ENCODE peak calls at places on chromosomes 7 and 10, in eight cellular contexts. T is activated CD8-positive, alpha-beta memory T cell treated with anti-CD3 and anti-CD28 coated beads for 1 hour; X is NCI-H1105; N is GM13976; H is naive thymus-derived CD8-positive, alpha-beta T cell; J is adipocyte; I is Right ventricle myocardium superior; D is fibroblast of pulmonary artery. Z is an unnamed sample.

GRCh38 chr7:103955985-103956384 is 33.5 kb downstream of the RELN start:
- DNase-seq in T (no peak), X (no peak), N (no peak), H (no peak), J (no peak), I (no peak), D (no peak), Z (no peak)

GRCh38 chr10:90227259-90227658 is 525.9 kb downstream of the KIF20B start:
- DNase-seq in T (no peak), X (no peak), N (no peak), H (no peak), J (peak; percentile 42), I (no peak), D (peak; percentile 68), Z (no peak)

GRCh38 chr7:68176974-68177373 is 1180.3 kb downstream of the TYW1 start:
- DNase-seq in T (no peak), X (peak; percentile 12), N (peak; percentile 36), H (no peak), J (peak; percentile 75), I (no peak), D (peak; percentile 58), Z (no peak)

GRCh38 chr7:12436126-12436525 is 32.5 kb upstream of the VWDE start:
- DNase-seq in T (no peak), X (no peak), N (no peak), H (no peak), J (no peak), I (no peak), D (no peak), Z (no peak)

GRCh38 chr7:1814089-1814811 is 144.2 kb downstream of the ELFN1 start:
- DNase-seq in T (no peak), X (no peak), N (no peak), H (no peak), J (no peak), I (no peak), D (no peak), Z (peak; percentile 68)

GRCh38 chr10:98745645-98746044 is 298.9 kb upstream of the HPS1 start:
- DNase-seq in T (no peak), X (no peak), N (peak; percentile 12), H (no peak), J (no peak), I (no peak), D (no peak), Z (no peak)

GRCh38 chr7:156640949-156641485 is 443 bp downstream of the RNF32 start:
- DNase-seq in T (peak; percentile 13), X (no peak), N (no peak), H (peak; percentile 37), J (peak; percentile 50), I (no peak), D (peak; percentile 28), Z (no peak)

GRCh38 chr7:111752022-111752582 is 189.8 kb upstream of the IMMP2L start:
- DNase-seq in T (no peak), X (no peak), N (peak; percentile 60), H (peak; percentile 37), J (peak; percentile 81), I (peak; percentile 69), D (peak; percentile 78), Z (peak; percentile 68)

GRCh38 chr10:3043512-3044368 is 23.6 kb upstream of the PFKP start:
- DNase-seq in T (no peak), X (peak; percentile 2), N (peak; percentile 77), H (peak; percentile 35), J (peak; percentile 91), I (peak; percentile 75), D (peak; percentile 79), Z (peak; percentile 81)

GRCh38 chr7:116511552-116512523 is 12.3 kb downstream of the CAV2 start:
- DNase-seq in T (no peak), X (no peak), N (peak; percentile 60), H (no peak), J (no peak), I (no peak), D (peak; percentile 57), Z (no peak)

GRCh38 chr7:107980671-107981190 is 22.2 kb downstream of the LAMB1 start:
- DNase-seq in T (no peak), X (no peak), N (no peak), H (no peak), J (no peak), I (no peak), D (no peak), Z (no peak)

GRCh38 chr10:53314856-53315255 is 542.3 kb upstream of the MBL2 start:
- DNase-seq in T (no peak), X (no peak), N (no peak), H (no peak), J (peak; percentile 76), I (no peak), D (peak; percentile 94), Z (no peak)

GRCh38 chr10:132774179-132774904 is 11.6 kb downstream of the NKX6-2 start:
- DNase-seq in T (no peak), X (no peak), N (no peak), H (no peak), J (no peak), I (no peak), D (no peak), Z (no peak)

GRCh38 chr7:93119191-93119905 is 1.6 kb upstream of the SAMD9 start:
- DNase-seq in T (no peak), X (no peak), N (no peak), H (no peak), J (peak; percentile 46), I (no peak), D (no peak), Z (no peak)

GRCh38 chr10:11163990-11164805 is 146.5 kb downstream of the CELF2 start:
- DNase-seq in T (no peak), X (no peak), N (no peak), H (no peak), J (no peak), I (peak; percentile 44), D (no peak), Z (no peak)

Z was measured in aorta.